ENCODE peak calls at places on chromosomes 13 and 19, in nine cellular contexts. K is aorta; G is amygdala; L is stimulated activated CD8-positive, alpha-beta memory T cell treated with anti-CD3 and anti-CD28 coated beads, Interleukin-2, amount 100 ng/mL, for 1 hour; M is CD8-positive, alpha-beta memory T cell; Y is COR-L47; O is PC-3; I is PC-9; D is iPS-NIHi11. E is an unnamed sample.

GRCh38 chr13:112032186-112032835 is 34.6 kb upstream of the SOX1 start:
- DNase-seq in D (no peak), L (no peak), O (peak; percentile 7), K (peak; percentile 70), Y (no peak), I (no peak), G (no peak), M (no peak), E (peak; percentile 2)

GRCh38 chr19:55279773-55280643 is at the start of gene HSPBP1:
- DNase-seq in Y (peak; percentile 96), O (peak; percentile 98), I (peak; percentile 100), L (peak; percentile 85), M (peak; percentile 96), G (peak; percentile 80), D (peak; percentile 90), K (peak; percentile 96), E (peak; percentile 96)

GRCh38 chr13:44045179-44045562 is 165.5 kb downstream of the LACC1 start:
- DNase-seq in L (no peak), I (no peak), O (no peak), G (no peak), D (no peak), M (no peak), Y (peak; percentile 72), K (no peak), E (no peak)

GRCh38 chr19:53086949-53087348 is 16.3 kb downstream of the ZNF160 start:
- DNase-seq in K (no peak), M (no peak), G (no peak), I (no peak), O (no peak), Y (no peak), L (no peak), D (no peak), E (no peak)

GRCh38 chr13:99412856-99413255 is 88.4 kb upstream of the TM9SF2 start:
- DNase-seq in Y (no peak), O (no peak), L (no peak), I (no peak), D (no peak), G (no peak), K (no peak), M (no peak), E (no peak)

GRCh38 chr13:21069561-21070004 is 8.2 kb upstream of the LATS2 start:
- DNase-seq in Y (no peak), I (no peak), G (no peak), K (no peak), O (peak; percentile 94), L (no peak), M (no peak), D (no peak), E (peak; percentile 41)

GRCh38 chr19:6479836-6480398 is 1.7 kb downstream of the DENND1C start:
- DNase-seq in M (no peak), D (no peak), Y (no peak), G (no peak), K (no peak), L (no peak), O (no peak), I (no peak), E (no peak)

GRCh38 chr19:14555918-14556661 is 15.8 kb downstream of the NDUFB7 start:
- DNase-seq in O (peak; percentile 53), G (no peak), M (no peak), D (no peak), L (no peak), K (no peak), I (peak; percentile 42), Y (no peak), E (no peak)

GRCh38 chr13:66556306-66556705 is 673.8 kb downstream of the PCDH9 start:
- DNase-seq in G (no peak), O (peak; percentile 38), K (no peak), M (no peak), I (no peak), D (no peak), Y (no peak), L (no peak), E (no peak)

GRCh38 chr13:42101821-42102580 is 53.6 kb downstream of the DGKH start:
- DNase-seq in L (no peak), Y (peak; percentile 89), G (no peak), K (no peak), I (no peak), D (peak; percentile 13), O (no peak), M (no peak), E (no peak)

GRCh38 chr19:39543477-39543857 is 3.5 kb upstream of the EID2 start:
- DNase-seq in G (no peak), Y (no peak), I (no peak), K (no peak), D (no peak), O (no peak), M (no peak), L (no peak), E (no peak)

GRCh38 chr19:11797491-11797890 is 832 bp upstream of the ZNF491 start:
- DNase-seq in Y (peak; percentile 94), I (peak; percentile 82), D (peak; percentile 85), M (peak; percentile 68), K (peak; percentile 88), G (peak; percentile 0), L (peak; percentile 37), O (peak; percentile 96), E (peak; percentile 79)

GRCh38 chr13:109096101-109096500 is 466.7 kb downstream of the MYO16 start:
- DNase-seq in I (no peak), D (no peak), K (no peak), Y (no peak), O (no peak), M (no peak), L (no peak), G (no peak), E (peak; percentile 4)